ENCODE peak calls at places on chromosomes 13 and 19, in six cellular contexts. One of them, this sample, is unnamed.

GRCh38 chr19:2711175-2711936 is 8.9 kb upstream of the GNG7 start:
- DNase-seq in Karpas-422: no peak
- DNase-seq in dorsolateral prefrontal cortex: no peak
- DNase-seq in neural progenitor cell: no peak
- DNase-seq in anterior cingulate cortex: no peak
- DNase-seq in activated gamma-delta T cell treated with anti-CD3 and anti-CD28 coated beads, Interleukin-2, amount 50 U/mL, for 16 hours: no peak
- DNase-seq in this sample: no peak

GRCh38 chr19:47232422-47233211 is 1.6 kb upstream of the BBC3 start:
- DNase-seq in Karpas-422: no peak
- DNase-seq in dorsolateral prefrontal cortex: no peak
- DNase-seq in neural progenitor cell: no peak
- DNase-seq in anterior cingulate cortex: no peak
- DNase-seq in activated gamma-delta T cell treated with anti-CD3 and anti-CD28 coated beads, Interleukin-2, amount 50 U/mL, for 16 hours: no peak
- DNase-seq in this sample: no peak

GRCh38 chr13:29594310-29594709 is 1.2 kb downstream of the SLC7A1 start:
- DNase-seq in dorsolateral prefrontal cortex: no peak
- DNase-seq in activated gamma-delta T cell treated with anti-CD3 and anti-CD28 coated beads, Interleukin-2, amount 50 U/mL, for 16 hours: peak
- DNase-seq in anterior cingulate cortex: no peak
- DNase-seq in neural progenitor cell: peak
- DNase-seq in Karpas-422: peak
- DNase-seq in this sample: peak

GRCh38 chr19:45045671-45046353 is 7.0 kb downstream of the CLASRP start:
- DNase-seq in Karpas-422: no peak
- DNase-seq in neural progenitor cell: no peak
- DNase-seq in dorsolateral prefrontal cortex: peak
- DNase-seq in activated gamma-delta T cell treated with anti-CD3 and anti-CD28 coated beads, Interleukin-2, amount 50 U/mL, for 16 hours: no peak
- DNase-seq in anterior cingulate cortex: peak
- DNase-seq in this sample: no peak

GRCh38 chr13:93776936-93777335 is 550.3 kb downstream of the GPC6 start:
- DNase-seq in dorsolateral prefrontal cortex: no peak
- DNase-seq in anterior cingulate cortex: no peak
- DNase-seq in neural progenitor cell: no peak
- DNase-seq in activated gamma-delta T cell treated with anti-CD3 and anti-CD28 coated beads, Interleukin-2, amount 50 U/mL, for 16 hours: no peak
- DNase-seq in Karpas-422: no peak
- DNase-seq in this sample: no peak

GRCh38 chr19:35044317-35045117 is 3.0 kb downstream of the HPN start:
- DNase-seq in activated gamma-delta T cell treated with anti-CD3 and anti-CD28 coated beads, Interleukin-2, amount 50 U/mL, for 16 hours: peak
- DNase-seq in Karpas-422: peak
- DNase-seq in neural progenitor cell: peak
- DNase-seq in dorsolateral prefrontal cortex: peak
- DNase-seq in anterior cingulate cortex: peak
- DNase-seq in this sample: peak

GRCh38 chr13:64529874-64530485 is 2700.2 kb downstream of the PCDH9 start:
- DNase-seq in neural progenitor cell: peak
- DNase-seq in activated gamma-delta T cell treated with anti-CD3 and anti-CD28 coated beads, Interleukin-2, amount 50 U/mL, for 16 hours: no peak
- DNase-seq in Karpas-422: peak
- DNase-seq in dorsolateral prefrontal cortex: no peak
- DNase-seq in anterior cingulate cortex: no peak
- DNase-seq in this sample: peak

GRCh38 chr13:75197803-75198202 is 284.2 kb downstream of the TBC1D4 start:
- DNase-seq in neural progenitor cell: no peak
- DNase-seq in Karpas-422: no peak
- DNase-seq in anterior cingulate cortex: no peak
- DNase-seq in dorsolateral prefrontal cortex: no peak
- DNase-seq in activated gamma-delta T cell treated with anti-CD3 and anti-CD28 coated beads, Interleukin-2, amount 50 U/mL, for 16 hours: no peak
- DNase-seq in this sample: no peak

GRCh38 chr13:75222031-75222430 is 259.9 kb downstream of the TBC1D4 start:
- DNase-seq in Karpas-422: no peak
- DNase-seq in activated gamma-delta T cell treated with anti-CD3 and anti-CD28 coated beads, Interleukin-2, amount 50 U/mL, for 16 hours: no peak
- DNase-seq in dorsolateral prefrontal cortex: no peak
- DNase-seq in anterior cingulate cortex: no peak
- DNase-seq in neural progenitor cell: no peak
- DNase-seq in this sample: no peak

GRCh38 chr19:29999490-29999889 is 57.5 kb downstream of the URI1 start:
- DNase-seq in Karpas-422: no peak
- DNase-seq in dorsolateral prefrontal cortex: no peak
- DNase-seq in neural progenitor cell: no peak
- DNase-seq in anterior cingulate cortex: no peak
- DNase-seq in activated gamma-delta T cell treated with anti-CD3 and anti-CD28 coated beads, Interleukin-2, amount 50 U/mL, for 16 hours: no peak
- DNase-seq in this sample: no peak

GRCh38 chr13:73714522-73714921 is 419.7 kb downstream of the KLF12 start:
- DNase-seq in dorsolateral prefrontal cortex: no peak
- DNase-seq in Karpas-422: no peak
- DNase-seq in neural progenitor cell: no peak
- DNase-seq in activated gamma-delta T cell treated with anti-CD3 and anti-CD28 coated beads, Interleukin-2, amount 50 U/mL, for 16 hours: no peak
- DNase-seq in anterior cingulate cortex: no peak
- DNase-seq in this sample: no peak

GRCh38 chr13:41581884-41582547 is 124.7 kb downstream of the RGCC start:
- DNase-seq in activated gamma-delta T cell treated with anti-CD3 and anti-CD28 coated beads, Interleukin-2, amount 50 U/mL, for 16 hours: no peak
- DNase-seq in dorsolateral prefrontal cortex: no peak
- DNase-seq in neural progenitor cell: no peak
- DNase-seq in anterior cingulate cortex: no peak
- DNase-seq in Karpas-422: no peak
- DNase-seq in this sample: no peak

GRCh38 chr19:19468424-19469050 is 46.8 kb downstream of the TSSK6 start:
- DNase-seq in neural progenitor cell: no peak
- DNase-seq in activated gamma-delta T cell treated with anti-CD3 and anti-CD28 coated beads, Interleukin-2, amount 50 U/mL, for 16 hours: no peak
- DNase-seq in anterior cingulate cortex: no peak
- DNase-seq in Karpas-422: no peak
- DNase-seq in dorsolateral prefrontal cortex: no peak
- DNase-seq in this sample: no peak

GRCh38 chr13:113448885-113449692 is 4.2 kb downstream of the ADPRHL1 start:
- DNase-seq in neural progenitor cell: no peak
- DNase-seq in activated gamma-delta T cell treated with anti-CD3 and anti-CD28 coated beads, Interleukin-2, amount 50 U/mL, for 16 hours: no peak
- DNase-seq in dorsolateral prefrontal cortex: no peak
- DNase-seq in Karpas-422: peak
- DNase-seq in anterior cingulate cortex: no peak
- DNase-seq in this sample: no peak

GRCh38 chr19:4967738-4968461 is 1.0 kb upstream of the KDM4B start:
- DNase-seq in dorsolateral prefrontal cortex: no peak
- DNase-seq in activated gamma-delta T cell treated with anti-CD3 and anti-CD28 coated beads, Interleukin-2, amount 50 U/mL, for 16 hours: no peak
- DNase-seq in Karpas-422: peak
- DNase-seq in anterior cingulate cortex: no peak
- DNase-seq in neural progenitor cell: peak
- DNase-seq in this sample: no peak

GRCh38 chr19:46181386-46181774 is 33.3 kb downstream of the IGFL2 start:
- DNase-seq in neural progenitor cell: no peak
- DNase-seq in Karpas-422: no peak
- DNase-seq in anterior cingulate cortex: no peak
- DNase-seq in activated gamma-delta T cell treated with anti-CD3 and anti-CD28 coated beads, Interleukin-2, amount 50 U/mL, for 16 hours: no peak
- DNase-seq in dorsolateral prefrontal cortex: no peak
- DNase-seq in this sample: no peak

GRCh38 chr13:87376081-87376480 is 295.1 kb upstream of the SLITRK5 start:
- DNase-seq in anterior cingulate cortex: no peak
- DNase-seq in activated gamma-delta T cell treated with anti-CD3 and anti-CD28 coated beads, Interleukin-2, amount 50 U/mL, for 16 hours: no peak
- DNase-seq in Karpas-422: no peak
- DNase-seq in neural progenitor cell: no peak
- DNase-seq in dorsolateral prefrontal cortex: no peak
- DNase-seq in this sample: no peak

GRCh38 chr13:93029536-93029935 is 197.1 kb upstream of the GPC6 start:
- DNase-seq in dorsolateral prefrontal cortex: no peak
- DNase-seq in neural progenitor cell: no peak
- DNase-seq in Karpas-422: no peak
- DNase-seq in anterior cingulate cortex: no peak
- DNase-seq in activated gamma-delta T cell treated with anti-CD3 and anti-CD28 coated beads, Interleukin-2, amount 50 U/mL, for 16 hours: no peak
- DNase-seq in this sample: no peak

GRCh38 chr13:41514853-41515395 is 57.6 kb downstream of the RGCC start:
- DNase-seq in neural progenitor cell: no peak
- DNase-seq in Karpas-422: no peak
- DNase-seq in dorsolateral prefrontal cortex: no peak
- DNase-seq in anterior cingulate cortex: no peak
- DNase-seq in activated gamma-delta T cell treated with anti-CD3 and anti-CD28 coated beads, Interleukin-2, amount 50 U/mL, for 16 hours: no peak
- DNase-seq in this sample: peak

GRCh38 chr19:33687761-33688656 is 66.3 kb downstream of the CHST8 start:
- DNase-seq in dorsolateral prefrontal cortex: no peak
- DNase-seq in neural progenitor cell: no peak
- DNase-seq in Karpas-422: no peak
- DNase-seq in activated gamma-delta T cell treated with anti-CD3 and anti-CD28 coated beads, Interleukin-2, amount 50 U/mL, for 16 hours: no peak
- DNase-seq in anterior cingulate cortex: no peak
- DNase-seq in this sample: no peak

GRCh38 chr13:35566340-35566739 is 89.9 kb upstream of the MAB21L1 start:
- DNase-seq in anterior cingulate cortex: no peak
- DNase-seq in Karpas-422: no peak
- DNase-seq in activated gamma-delta T cell treated with anti-CD3 and anti-CD28 coated beads, Interleukin-2, amount 50 U/mL, for 16 hours: no peak
- DNase-seq in dorsolateral prefrontal cortex: no peak
- DNase-seq in neural progenitor cell: no peak
- DNase-seq in this sample: no peak

GRCh38 chr13:95677564-95678386 is 836 bp downstream of the DNAJC3 start:
- DNase-seq in anterior cingulate cortex: no peak
- DNase-seq in dorsolateral prefrontal cortex: no peak
- DNase-seq in activated gamma-delta T cell treated with anti-CD3 and anti-CD28 coated beads, Interleukin-2, amount 50 U/mL, for 16 hours: no peak
- DNase-seq in neural progenitor cell: peak
- DNase-seq in Karpas-422: peak
- DNase-seq in this sample: no peak

This sample was measured in nephron progenitor cell.